ENCODE peak calls at places on chromosomes 3 and 15, in nine cellular contexts. E is progenitor cell of endocrine pancreas; J is PC-3; D is WTC11; W is GM12864; R is activated CD4-positive, alpha-beta T cell treated with anti-CD3 and anti-CD28 coated beads, Interleukin-2, amount 50 U/mL, for 1 hour; G is astrocyte of the spinal cord; L is AG04450; B is activated CD8-positive, alpha-beta memory T cell treated with anti-CD3 and anti-CD28 coated beads for 24 hours. M is an unnamed sample.

GRCh38 chr15:88920186-88920891 is 7.2 kb upstream of the MFGE8 start:
- DNase-seq in G (peak), R (no peak), J (peak), D (no peak), B (no peak), W (no peak), L (no peak), E (no peak), M (no peak)

GRCh38 chr3:111667170-111667569 is 72.0 kb upstream of the ZBED2 start:
- DNase-seq in B (no peak), J (no peak), W (no peak), L (no peak), R (no peak), D (no peak), E (no peak), G (no peak), M (no peak)

GRCh38 chr3:102532901-102533300 is 98.1 kb downstream of the ZPLD1 start:
- DNase-seq in E (no peak), L (no peak), B (no peak), R (no peak), J (no peak), W (no peak), G (no peak), D (no peak), M (no peak)

GRCh38 chr3:24598691-24599090 is 104.0 kb upstream of the THRB start:
- DNase-seq in G (no peak), L (no peak), D (no peak), R (no peak), E (no peak), B (no peak), J (peak), W (no peak), M (no peak)

GRCh38 chr3:169390310-169390731 is 273.2 kb downstream of the MECOM start:
- DNase-seq in B (no peak), L (no peak), E (no peak), D (no peak), G (no peak), R (no peak), J (peak), W (peak), M (peak)

GRCh38 chr3:52829482-52829881 is 990 bp downstream of the ITIH4 start:
- DNase-seq in G (no peak), B (no peak), J (no peak), R (no peak), W (no peak), E (no peak), L (no peak), D (no peak), M (no peak)

GRCh38 chr15:73287019-73287418 is 81.7 kb downstream of the HCN4 start:
- DNase-seq in B (no peak), R (no peak), J (no peak), L (no peak), G (no peak), D (no peak), E (no peak), W (no peak), M (no peak)

GRCh38 chr3:139325551-139325950 is 18.3 kb upstream of the MRPS22 start:
- DNase-seq in J (no peak), B (peak), G (no peak), R (no peak), L (no peak), E (no peak), D (no peak), W (no peak), M (no peak)

GRCh38 chr3:58801541-58801940 is 135.0 kb upstream of the FAM3D start:
- DNase-seq in D (no peak), B (no peak), W (no peak), L (no peak), J (no peak), E (no peak), G (no peak), R (no peak), M (no peak)

GRCh38 chr3:184177767-184178306 is 3.2 kb downstream of the AP2M1 start:
- DNase-seq in R (no peak), E (no peak), L (no peak), G (no peak), J (no peak), D (no peak), B (no peak), W (no peak), M (no peak)

GRCh38 chr3:129144786-129145185 is 16.1 kb downstream of the ISY1 start:
- DNase-seq in R (no peak), W (no peak), G (no peak), L (no peak), B (no peak), D (no peak), E (no peak), J (no peak), M (no peak)